ENCODE peak calls at places on chromosome 16, in four cellular contexts. One of them, this sample, is unnamed.

GRCh38 chr16:69620564-69620963 is 54.8 kb downstream of the NFAT5 start:
- DNase-seq in transverse colon: no peak
- DNase-seq in astrocyte: no peak
- DNase-seq in NCI-H510A treated with DMSO at 0.1 percent for 48 hours: no peak
- DNase-seq in this sample: no peak

GRCh38 chr16:74865922-74866598 is 91.4 kb upstream of the FA2H start:
- DNase-seq in transverse colon: no peak
- DNase-seq in astrocyte: peak
- DNase-seq in NCI-H510A treated with DMSO at 0.1 percent for 48 hours: no peak
- DNase-seq in this sample: no peak

GRCh38 chr16:2035431-2036199 is 8.9 kb downstream of the NHERF2 start:
- DNase-seq in transverse colon: peak
- DNase-seq in astrocyte: peak
- DNase-seq in NCI-H510A treated with DMSO at 0.1 percent for 48 hours: peak
- DNase-seq in this sample: no peak

GRCh38 chr16:50245417-50246298 is 20.7 kb upstream of the ADCY7 start:
- DNase-seq in transverse colon: peak
- DNase-seq in astrocyte: peak
- DNase-seq in NCI-H510A treated with DMSO at 0.1 percent for 48 hours: peak
- DNase-seq in this sample: no peak

GRCh38 chr16:66274335-66275110 is 92.0 kb upstream of the CDH5 start:
- DNase-seq in transverse colon: no peak
- DNase-seq in astrocyte: no peak
- DNase-seq in NCI-H510A treated with DMSO at 0.1 percent for 48 hours: peak
- DNase-seq in this sample: no peak

GRCh38 chr16:55470533-55471371 is 8.2 kb upstream of the MMP2 start:
- DNase-seq in transverse colon: no peak
- DNase-seq in astrocyte: no peak
- DNase-seq in NCI-H510A treated with DMSO at 0.1 percent for 48 hours: no peak
- DNase-seq in this sample: no peak

GRCh38 chr16:24491721-24492120 is 47.6 kb upstream of the RBBP6 start:
- DNase-seq in transverse colon: no peak
- DNase-seq in astrocyte: no peak
- DNase-seq in NCI-H510A treated with DMSO at 0.1 percent for 48 hours: no peak
- DNase-seq in this sample: no peak

GRCh38 chr16:89691231-89691985 is 4.9 kb downstream of the CDK10 start:
- DNase-seq in transverse colon: no peak
- DNase-seq in astrocyte: no peak
- DNase-seq in NCI-H510A treated with DMSO at 0.1 percent for 48 hours: no peak
- DNase-seq in this sample: no peak

GRCh38 chr16:77579283-77579985 is 142.9 kb upstream of the NUDT7 start:
- DNase-seq in transverse colon: no peak
- DNase-seq in astrocyte: no peak
- DNase-seq in NCI-H510A treated with DMSO at 0.1 percent for 48 hours: peak
- DNase-seq in this sample: no peak

GRCh38 chr16:20303012-20303411 is 24.3 kb downstream of the GP2 start:
- DNase-seq in transverse colon: no peak
- DNase-seq in astrocyte: no peak
- DNase-seq in NCI-H510A treated with DMSO at 0.1 percent for 48 hours: peak
- DNase-seq in this sample: no peak

GRCh38 chr16:81896902-81897301 is 114.4 kb downstream of the SDR42E1 start:
- DNase-seq in transverse colon: no peak
- DNase-seq in astrocyte: no peak
- DNase-seq in NCI-H510A treated with DMSO at 0.1 percent for 48 hours: no peak
- DNase-seq in this sample: no peak

GRCh38 chr16:17607624-17608023 is 136.9 kb upstream of the XYLT1 start:
- DNase-seq in transverse colon: no peak
- DNase-seq in astrocyte: no peak
- DNase-seq in NCI-H510A treated with DMSO at 0.1 percent for 48 hours: peak
- DNase-seq in this sample: no peak

GRCh38 chr16:11585460-11586374 is 1.0 kb downstream of the LITAF start:
- DNase-seq in transverse colon: peak
- DNase-seq in astrocyte: no peak
- DNase-seq in NCI-H510A treated with DMSO at 0.1 percent for 48 hours: no peak
- DNase-seq in this sample: no peak

GRCh38 chr16:70746708-70747424 is 54.1 kb downstream of the VAC14 start:
- DNase-seq in transverse colon: peak
- DNase-seq in astrocyte: peak
- DNase-seq in NCI-H510A treated with DMSO at 0.1 percent for 48 hours: peak
- DNase-seq in this sample: no peak

GRCh38 chr16:30557397-30557949 is 701 bp downstream of the ZNF764 start:
- DNase-seq in transverse colon: no peak
- DNase-seq in astrocyte: no peak
- DNase-seq in NCI-H510A treated with DMSO at 0.1 percent for 48 hours: no peak
- DNase-seq in this sample: no peak

GRCh38 chr16:878071-878784 is 77.7 kb upstream of the GNG13 start:
- DNase-seq in transverse colon: peak
- DNase-seq in astrocyte: peak
- DNase-seq in NCI-H510A treated with DMSO at 0.1 percent for 48 hours: no peak
- DNase-seq in this sample: peak

GRCh38 chr16:73949574-73950348 is 346.9 kb upstream of the PSMD7 start:
- DNase-seq in transverse colon: no peak
- DNase-seq in astrocyte: peak
- DNase-seq in NCI-H510A treated with DMSO at 0.1 percent for 48 hours: peak
- DNase-seq in this sample: no peak

GRCh38 chr16:20911361-20911760 is 10.8 kb downstream of the LYRM1 start:
- DNase-seq in transverse colon: no peak
- DNase-seq in astrocyte: no peak
- DNase-seq in NCI-H510A treated with DMSO at 0.1 percent for 48 hours: no peak
- DNase-seq in this sample: no peak

GRCh38 chr16:77297996-77298637 is 98.9 kb downstream of the SYCE1L start:
- DNase-seq in transverse colon: no peak
- DNase-seq in astrocyte: peak
- DNase-seq in NCI-H510A treated with DMSO at 0.1 percent for 48 hours: no peak
- DNase-seq in this sample: no peak

GRCh38 chr16:68085259-68086071 is at the start of gene NFATC3:
- DNase-seq in transverse colon: peak
- DNase-seq in astrocyte: peak
- DNase-seq in NCI-H510A treated with DMSO at 0.1 percent for 48 hours: peak
- DNase-seq in this sample: peak

GRCh38 chr16:55905651-55906050 is 30.5 kb upstream of the CES5A start:
- DNase-seq in transverse colon: no peak
- DNase-seq in astrocyte: no peak
- DNase-seq in NCI-H510A treated with DMSO at 0.1 percent for 48 hours: no peak
- DNase-seq in this sample: no peak

GRCh38 chr16:66298571-66299120 is 67.8 kb upstream of the CDH5 start:
- DNase-seq in transverse colon: no peak
- DNase-seq in astrocyte: no peak
- DNase-seq in NCI-H510A treated with DMSO at 0.1 percent for 48 hours: no peak
- DNase-seq in this sample: no peak

GRCh38 chr16:3266873-3267537 is 10.6 kb upstream of the MEFV start:
- DNase-seq in transverse colon: no peak
- DNase-seq in astrocyte: peak
- DNase-seq in NCI-H510A treated with DMSO at 0.1 percent for 48 hours: no peak
- DNase-seq in this sample: no peak

GRCh38 chr16:81175325-81175891 is 63.1 kb upstream of the BCO1 start:
- DNase-seq in transverse colon: no peak
- DNase-seq in astrocyte: peak
- DNase-seq in NCI-H510A treated with DMSO at 0.1 percent for 48 hours: no peak
- DNase-seq in this sample: no peak

GRCh38 chr16:24396350-24397271 is 140.5 kb downstream of the CACNG3 start:
- DNase-seq in transverse colon: no peak
- DNase-seq in astrocyte: no peak
- DNase-seq in NCI-H510A treated with DMSO at 0.1 percent for 48 hours: no peak
- DNase-seq in this sample: no peak

GRCh38 chr16:56310685-56311084 is 114.7 kb downstream of the AMFR start:
- DNase-seq in transverse colon: no peak
- DNase-seq in astrocyte: no peak
- DNase-seq in NCI-H510A treated with DMSO at 0.1 percent for 48 hours: no peak
- DNase-seq in this sample: no peak

GRCh38 chr16:53546988-53547391 is 44.0 kb upstream of the AKTIP start:
- DNase-seq in transverse colon: no peak
- DNase-seq in astrocyte: no peak
- DNase-seq in NCI-H510A treated with DMSO at 0.1 percent for 48 hours: no peak
- DNase-seq in this sample: no peak

GRCh38 chr16:81836279-81837054 is 57.4 kb downstream of the PLCG2 start:
- DNase-seq in transverse colon: no peak
- DNase-seq in astrocyte: no peak
- DNase-seq in NCI-H510A treated with DMSO at 0.1 percent for 48 hours: peak
- DNase-seq in this sample: peak

GRCh38 chr16:70454221-70455034 is at the start of gene FCSK:
- DNase-seq in transverse colon: peak
- DNase-seq in astrocyte: peak
- DNase-seq in NCI-H510A treated with DMSO at 0.1 percent for 48 hours: peak
- DNase-seq in this sample: peak

GRCh38 chr16:31696968-31697743 is 169.5 kb downstream of the AHSP start:
- DNase-seq in transverse colon: no peak
- DNase-seq in astrocyte: peak
- DNase-seq in NCI-H510A treated with DMSO at 0.1 percent for 48 hours: peak
- DNase-seq in this sample: no peak

This sample was measured in stimulated activated naive B cell treated with anti-CD40 and anti-IgM and Interleukin-4, amounts not matched to agents 10 μg/mL and 1 μg/mL and 100 μg/mL, for 72 hours.